ENCODE peak calls at places on chromosome 5, in four cellular contexts. K is PC-9; I is AG09309; O is CD8-positive, alpha-beta T cell. V is an unnamed sample.

GRCh38 chr5:80184235-80185023 is 71.4 kb downstream of the SERINC5 start:
- DNase-seq in K (peak), I (no peak), O (no peak), V (no peak)

GRCh38 chr5:80957031-80957761 is 3.0 kb upstream of the RASGRF2 start:
- DNase-seq in K (peak), I (no peak), O (no peak), V (no peak)

GRCh38 chr5:102539598-102539997 is 40.8 kb upstream of the SLCO6A1 start:
- DNase-seq in K (no peak), I (no peak), O (no peak), V (no peak)

GRCh38 chr5:99646011-99646647 is 717.3 kb upstream of the CHD1 start:
- DNase-seq in K (no peak), I (no peak), O (no peak), V (no peak)

GRCh38 chr5:18281947-18282557 is 647.8 kb downstream of the TAF11L14 start:
- DNase-seq in K (no peak), I (peak), O (no peak), V (no peak)

GRCh38 chr5:155189476-155189875 is 175.9 kb downstream of the KIF4B start:
- DNase-seq in K (no peak), I (no peak), O (no peak), V (no peak)

GRCh38 chr5:63911871-63912270 is 50.4 kb downstream of the HTR1A start:
- DNase-seq in K (no peak), I (no peak), O (no peak), V (no peak)

GRCh38 chr5:146906803-146907202 is 28.2 kb upstream of the PPP2R2B start:
- DNase-seq in K (no peak), I (no peak), O (no peak), V (no peak)

GRCh38 chr5:66450988-66451387 is 145.2 kb upstream of the MAST4 start:
- DNase-seq in K (no peak), I (no peak), O (no peak), V (no peak)

GRCh38 chr5:31888513-31888912 is 249.6 kb downstream of the PDZD2 start:
- DNase-seq in K (no peak), I (no peak), O (no peak), V (no peak)

GRCh38 chr5:23139338-23140171 is 286.4 kb upstream of the CDH12 start:
- DNase-seq in K (no peak), I (no peak), O (no peak), V (no peak)

GRCh38 chr5:127988149-127988755 is 95.3 kb upstream of the SLC12A2 start:
- DNase-seq in K (peak), I (peak), O (no peak), V (no peak)

GRCh38 chr5:82160948-82161347 is 117.2 kb downstream of the RPS23 start:
- DNase-seq in K (no peak), I (peak), O (no peak), V (no peak)

GRCh38 chr5:33890633-33891032 is 1.2 kb downstream of the ADAMTS12 start:
- DNase-seq in K (peak), I (no peak), O (no peak), V (no peak)

GRCh38 chr5:14039063-14039462 is 94.6 kb upstream of the DNAH5 start:
- DNase-seq in K (peak), I (no peak), O (no peak), V (no peak)

GRCh38 chr5:103362211-103362610 is 103.6 kb downstream of the MACIR start:
- DNase-seq in K (no peak), I (no peak), O (no peak), V (no peak)

GRCh38 chr5:157464518-157465171 is 4.6 kb downstream of the NIPAL4 start:
- DNase-seq in K (peak), I (peak), O (no peak), V (no peak)

GRCh38 chr5:147956064-147956841 is 49.9 kb upstream of the C5orf46 start:
- DNase-seq in K (no peak), I (no peak), O (no peak), V (no peak)

GRCh38 chr5:119291877-119292276 is 63.9 kb upstream of the TNFAIP8 start:
- DNase-seq in K (no peak), I (no peak), O (no peak), V (no peak)

GRCh38 chr5:178277346-178277745 is 44.7 kb upstream of the PHYKPL start:
- DNase-seq in K (no peak), I (no peak), O (no peak), V (no peak)

DNA sequence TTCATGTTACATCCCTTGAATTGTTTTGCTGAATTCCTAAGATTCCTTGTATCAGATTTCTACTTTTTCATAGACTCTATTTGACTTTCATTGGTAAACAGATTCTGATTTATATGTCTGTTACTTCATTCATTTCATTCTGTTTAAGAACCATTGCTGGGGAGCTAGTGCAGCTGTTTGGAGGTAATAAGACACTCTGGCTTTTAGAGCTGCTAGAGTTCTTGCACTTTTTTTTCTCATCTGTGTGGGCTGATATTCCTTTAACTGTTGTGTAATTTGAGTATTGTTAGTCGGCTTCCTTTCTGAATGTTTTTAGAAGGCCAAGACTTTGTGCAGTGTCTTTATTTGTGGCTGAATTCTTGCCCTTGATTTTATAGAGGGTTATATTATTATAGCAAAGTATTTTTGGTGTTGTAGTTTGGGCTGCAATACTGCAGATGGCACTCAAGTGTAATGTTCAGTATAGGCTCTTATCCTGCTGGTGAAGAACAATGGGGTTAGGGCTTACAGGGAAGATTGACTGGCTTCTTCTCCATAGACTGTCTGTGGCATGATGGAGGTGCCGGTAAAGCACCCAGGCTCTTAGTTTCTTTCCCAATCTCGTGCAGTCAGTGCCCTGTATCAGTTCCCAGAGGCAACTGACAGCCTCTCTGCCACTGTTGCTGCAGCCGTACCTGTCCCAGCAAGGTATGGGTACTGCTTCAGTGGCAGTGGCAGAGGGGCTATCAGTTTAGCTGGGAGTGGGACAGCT is 162.2 kb downstream of the OXCT1 start:
- DNase-seq in K (no peak), I (peak), O (no peak), V (no peak)
- TF ChIP-seq CTCF in K (peak), I (peak), O (no peak), V (no peak)

GRCh38 chr5:94702729-94703128 is 84.3 kb downstream of the SLF1 start:
- DNase-seq in K (no peak), I (no peak), O (no peak), V (no peak)

GRCh38 chr5:94694671-94695070 is 76.2 kb downstream of the SLF1 start:
- DNase-seq in K (no peak), I (peak), O (no peak), V (no peak)

GRCh38 chr5:94693845-94694370 is 75.4 kb downstream of the SLF1 start:
- DNase-seq in K (no peak), I (no peak), O (no peak), V (no peak)

GRCh38 chr5:94700592-94700991 is 82.1 kb downstream of the SLF1 start:
- DNase-seq in K (no peak), I (no peak), O (no peak), V (no peak)

GRCh38 chr5:94698189-94698588 is 79.7 kb downstream of the SLF1 start:
- DNase-seq in K (no peak), I (no peak), O (no peak), V (no peak)
- TF ChIP-seq CTCF in K (no peak), I (no peak), O (no peak), V (no peak)

GRCh38 chr5:15476977-15477376 is 23.0 kb upstream of the FBXL7 start:
- DNase-seq in K (no peak), I (no peak), O (no peak), V (no peak)

GRCh38 chr5:15475365-15475764 is 24.6 kb upstream of the FBXL7 start:
- DNase-seq in K (no peak), I (no peak), O (no peak), V (no peak)

GRCh38 chr5:15474143-15474719 is 25.7 kb upstream of the FBXL7 start:
- DNase-seq in K (no peak), I (no peak), O (no peak), V (no peak)

DNA sequence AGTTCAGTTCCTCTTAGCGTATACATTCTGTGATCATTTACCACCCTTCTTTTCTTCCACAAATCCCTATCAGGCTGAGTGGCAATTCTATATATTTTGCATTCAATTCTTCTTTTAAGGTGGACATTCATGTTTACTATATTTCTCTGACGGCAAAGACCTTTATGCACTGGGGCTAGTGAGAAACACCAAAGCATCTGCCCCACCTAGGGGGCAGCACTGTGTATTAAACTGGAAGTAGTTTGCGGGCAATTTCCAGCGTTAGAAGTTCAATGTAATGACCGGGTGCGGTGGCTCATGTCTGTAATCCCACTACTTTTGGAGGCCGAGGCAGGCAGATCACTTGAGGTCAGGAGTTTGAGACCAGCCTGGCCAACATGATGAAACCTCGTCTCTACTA is 27.9 kb upstream of the FBXL7 start:
- DNase-seq in K (no peak), I (no peak), O (no peak), V (no peak)
- TF ChIP-seq CTCF in K (no peak), I (peak), O (no peak), V (no peak)

DNA sequence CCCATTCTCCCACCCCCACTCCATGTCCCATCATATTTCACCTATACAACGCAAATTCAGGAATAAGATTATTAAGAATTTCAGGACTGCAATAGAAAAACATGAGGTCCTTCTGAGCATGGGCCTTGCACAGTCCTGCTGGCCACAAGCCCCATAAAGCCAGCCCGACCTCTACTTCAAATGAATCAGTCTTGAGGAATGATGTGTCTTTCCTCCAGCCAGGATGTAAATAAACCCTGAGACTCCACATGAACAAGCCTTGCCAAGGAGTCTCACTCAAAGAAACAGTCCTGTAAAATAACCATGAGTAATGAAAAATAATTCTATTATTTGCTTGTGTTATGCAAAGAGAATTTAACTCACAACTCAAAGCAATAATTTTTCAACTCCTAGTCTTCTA is 140.0 kb upstream of the MOCS2 start:
- DNase-seq in K (peak), I (peak), O (no peak), V (no peak)
- TF ChIP-seq CTCF in K (no peak), I (no peak), O (no peak), V (no peak)

GRCh38 chr5:74035521-74035937 is 409.5 kb downstream of the ARHGEF28 start:
- DNase-seq in K (peak), I (peak), O (no peak), V (no peak)
- TF ChIP-seq CTCF in K (peak), I (peak), O (no peak), V (no peak)

GRCh38 chr5:95554647-95555548 is at the start of the genes ARSK and SKIC3:
- DNase-seq in K (peak), I (peak), O (peak), V (peak)
- TF ChIP-seq CTCF in K (no peak), I (peak), O (no peak), V (no peak)

GRCh38 chr5:140801494-140801841 is 611 bp downstream of the PCDHA3 start:
- DNase-seq in K (no peak), I (no peak), O (no peak), V (no peak)

GRCh38 chr5:140808889-140809291 is 2.0 kb downstream of the PCDHA4 start:
- DNase-seq in K (no peak), I (no peak), O (no peak), V (no peak)

GRCh38 chr5:140802781-140803271 is 2.0 kb downstream of the PCDHA3 start:
- DNase-seq in K (no peak), I (no peak), O (no peak), V (no peak)

DNA sequence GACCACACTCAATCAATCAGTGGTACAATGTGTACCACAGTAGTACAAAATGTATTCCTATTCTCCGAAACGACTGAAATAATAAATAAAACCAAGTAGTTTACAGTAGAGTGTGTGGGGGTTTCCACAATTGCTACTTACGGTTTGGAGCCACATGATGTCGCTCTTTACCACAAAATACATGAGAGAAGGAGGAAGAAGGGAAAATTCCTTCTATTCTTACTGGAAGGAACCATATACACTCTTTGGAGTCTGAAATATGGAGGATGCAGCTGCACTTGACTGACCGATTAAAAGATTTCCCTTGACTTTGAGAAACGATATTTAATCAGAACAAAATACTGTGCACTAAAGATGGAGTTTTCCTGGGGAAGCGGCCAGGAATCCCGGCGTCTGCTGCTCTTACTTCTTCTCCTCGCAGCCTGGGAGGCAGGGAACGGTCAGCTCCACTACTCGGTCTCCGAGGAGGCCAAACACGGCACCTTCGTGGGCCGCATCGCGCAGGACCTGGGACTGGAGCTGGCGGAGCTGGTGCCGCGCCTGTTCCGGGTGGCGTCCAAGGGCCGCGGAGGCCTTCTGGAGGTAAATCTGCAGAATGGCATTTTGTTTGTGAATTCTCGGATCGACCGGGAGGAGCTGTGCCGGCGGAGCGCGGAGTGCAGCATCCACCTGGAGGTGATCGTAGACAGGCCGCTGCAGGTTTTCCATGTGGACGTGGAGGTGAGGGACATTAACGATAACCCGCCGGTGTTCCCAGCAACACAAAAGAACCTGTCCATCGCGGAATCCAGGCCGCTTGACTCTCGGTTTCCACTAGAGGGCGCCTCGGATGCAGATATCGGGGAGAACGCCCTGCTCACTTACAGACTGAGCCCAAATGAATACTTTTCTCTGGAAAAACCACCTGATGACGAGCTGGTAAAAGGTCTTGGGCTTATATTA is at the start of gene PCDHA4:
- DNase-seq in K (no peak), I (no peak), O (no peak), V (no peak)
- TF ChIP-seq CTCF in K (peak), I (peak), O (no peak), V (no peak)

GRCh38 chr5:179862296-179862695 is 3.7 kb upstream of the MRNIP start:
- DNase-seq in K (no peak), I (no peak), O (no peak), V (no peak)

GRCh38 chr5:179860301-179860700 is 1.7 kb upstream of the MRNIP start:
- DNase-seq in K (no peak), I (no peak), O (no peak), V (no peak)

GRCh38 chr5:179858241-179858585 is 404 bp downstream of the MRNIP start:
- DNase-seq in K (peak), I (no peak), O (peak), V (peak)

GRCh38 chr5:179862891-179863290 is 4.3 kb upstream of the MRNIP start:
- DNase-seq in K (no peak), I (no peak), O (no peak), V (no peak)

GRCh38 chr5:179858586-179859427 is at the start of gene MRNIP:
- DNase-seq in K (peak), I (peak), O (peak), V (peak)
- TF ChIP-seq CTCF in K (no peak), I (no peak), O (no peak), V (no peak)

V was measured in activated B cell treated with CpG ODN at 0.5 μM for 24 hours.